ENCODE peak calls at places on chromosomes 13 and 19, in five cellular contexts. G is GM23338, X is neuronal stem cell, Z is trophoblast cell, D is fibroblast of lung. H is an unnamed sample.

GRCh38 chr13:92768592-92768991 is 458.0 kb upstream of the GPC6 start:
- DNase-seq in G (no peak), X (no peak), Z (no peak), D (no peak), H (no peak)

GRCh38 chr13:66911411-66911939 is 318.7 kb downstream of the PCDH9 start:
- DNase-seq in G (no peak), X (no peak), Z (no peak), D (no peak), H (no peak)

GRCh38 chr19:4939466-4939865 is 29.4 kb upstream of the KDM4B start:
- DNase-seq in G (no peak), X (no peak), Z (no peak), D (no peak), H (no peak)

GRCh38 chr13:30982911-30983310 is 50.5 kb downstream of the TEX26 start:
- DNase-seq in G (no peak), X (no peak), Z (no peak), D (no peak), H (no peak)

GRCh38 chr19:35375505-35376307 is 4.8 kb downstream of the GPR42 start:
- DNase-seq in G (no peak), X (no peak), Z (no peak), D (no peak), H (no peak)

GRCh38 chr13:95235944-95236343 is 65.3 kb downstream of the ABCC4 start:
- DNase-seq in G (peak; percentile 4), X (no peak), Z (no peak), D (no peak), H (no peak)

GRCh38 chr19:13095393-13095784 is 7.3 kb downstream of the LYL1 start:
- DNase-seq in G (peak; percentile 85), X (no peak), Z (no peak), D (no peak), H (no peak)

GRCh38 chr19:47561440-47562045 is 11.4 kb downstream of the ZNF541 start:
- DNase-seq in G (no peak), X (no peak), Z (no peak), D (no peak), H (no peak)

GRCh38 chr19:6396305-6396704 is 3.3 kb upstream of the GTF2F1 start:
- DNase-seq in G (no peak), X (no peak), Z (no peak), D (no peak), H (no peak)

GRCh38 chr13:99062593-99062992 is 84.7 kb upstream of the DOCK9 start:
- DNase-seq in G (no peak), X (no peak), Z (no peak), D (peak; percentile 75), H (no peak)

GRCh38 chr13:96091164-96091931 is 1.4 kb downstream of the HS6ST3 start:
- DNase-seq in G (peak; percentile 67), X (peak; percentile 20), Z (no peak), D (no peak), H (no peak)

GRCh38 chr19:23002690-23003422 is at the start of gene ZNF728:
- DNase-seq in G (no peak), X (no peak), Z (peak; percentile 10), D (no peak), H (no peak)

GRCh38 chr13:41812851-41813250 is 148.1 kb downstream of the VWA8 start:
- DNase-seq in G (no peak), X (no peak), Z (no peak), D (no peak), H (no peak)

GRCh38 chr13:29503041-29503837 is 92.2 kb downstream of the SLC7A1 start:
- DNase-seq in G (peak; percentile 71), X (no peak), Z (peak; percentile 43), D (peak; percentile 30), H (no peak)

GRCh38 chr19:38974599-38975213 is 836 bp downstream of the FBXO17 start:
- DNase-seq in G (no peak), X (no peak), Z (no peak), D (no peak), H (no peak)

GRCh38 chr19:49555600-49556411 is 24.6 kb downstream of the NOSIP start:
- DNase-seq in G (peak; percentile 98), X (peak; percentile 88), Z (no peak), D (peak; percentile 56), H (no peak)

GRCh38 chr19:18401580-18402112 is 4.2 kb upstream of the LRRC25 start:
- DNase-seq in G (peak; percentile 81), X (no peak), Z (peak; percentile 77), D (peak; percentile 83), H (peak; percentile 44)

GRCh38 chr13:27186295-27186694 is 14.7 kb upstream of the USP12 start:
- DNase-seq in G (no peak), X (no peak), Z (no peak), D (no peak), H (no peak)

GRCh38 chr13:28499579-28499978 is 4.7 kb upstream of the FLT1 start:
- DNase-seq in G (no peak), X (no peak), Z (no peak), D (no peak), H (no peak)

GRCh38 chr19:13613447-13613846 is 107.2 kb upstream of the CACNA1A start:
- DNase-seq in G (no peak), X (no peak), Z (no peak), D (no peak), H (no peak)

GRCh38 chr19:13796301-13797057 is 1.2 kb downstream of the ZSWIM4 start:
- DNase-seq in G (peak; percentile 79), X (no peak), Z (peak; percentile 88), D (peak; percentile 90), H (peak; percentile 78)

GRCh38 chr13:71522976-71523517 is 344.0 kb downstream of the DACH1 start:
- DNase-seq in G (no peak), X (no peak), Z (no peak), D (no peak), H (no peak)

GRCh38 chr19:3062165-3063105 is at the start of gene TLE5:
- DNase-seq in G (peak; percentile 61), X (no peak), Z (peak; percentile 35), D (no peak), H (no peak)

GRCh38 chr19:34480971-34481821 is at the start of gene WTIP:
- DNase-seq in G (peak; percentile 89), X (peak; percentile 89), Z (peak; percentile 44), D (peak; percentile 87), H (peak; percentile 20)

GRCh38 chr13:37457594-37457993 is 141.0 kb downstream of the POSTN start:
- DNase-seq in G (no peak), X (no peak), Z (no peak), D (no peak), H (no peak)

GRCh38 chr19:40411125-40411842 is 1.9 kb downstream of the PRX start:
- DNase-seq in G (no peak), X (no peak), Z (no peak), D (no peak), H (no peak)

DNA sequence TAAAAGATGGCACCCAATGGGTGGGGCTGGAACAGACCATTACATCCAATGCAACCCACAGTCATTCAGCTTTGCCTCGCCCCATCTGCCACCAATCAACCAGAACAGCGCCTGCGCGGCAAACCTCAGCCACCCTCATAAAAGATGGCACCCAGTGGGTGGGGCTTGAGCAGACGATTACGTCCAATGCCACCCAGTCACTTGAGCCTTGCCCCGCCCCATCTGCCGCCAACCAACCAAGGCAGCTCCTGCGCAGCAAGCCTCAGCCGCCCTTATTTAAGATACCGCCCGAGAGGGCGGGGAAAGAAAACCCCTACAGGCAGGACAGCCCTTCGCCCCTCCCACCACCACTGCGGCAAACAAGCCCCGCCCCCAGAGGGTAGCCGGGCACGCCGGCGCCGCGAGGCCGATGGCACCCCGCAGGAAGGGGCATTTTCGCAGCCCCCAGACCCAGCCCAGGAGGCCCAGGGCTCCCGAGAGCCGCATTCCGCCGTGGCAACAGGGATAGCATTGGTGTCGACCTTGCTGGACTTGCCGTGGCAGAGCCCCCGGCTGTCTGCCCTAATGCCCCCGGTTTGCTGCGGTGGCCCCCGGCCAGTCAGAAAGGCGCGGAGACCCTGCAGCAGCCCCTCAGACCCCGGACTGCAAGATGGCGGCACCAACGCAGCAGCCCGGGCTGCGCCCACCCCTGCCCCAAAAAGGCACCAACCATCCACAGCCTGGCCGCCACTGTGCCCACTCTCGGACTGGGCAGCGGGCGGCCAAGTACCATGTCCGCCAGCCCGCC is 668 bp downstream of the PEG3 start:
- DNase-seq in G (no peak), X (peak; percentile 92), Z (peak; percentile 95), D (peak; percentile 91), H (no peak)
- H3K4me2 ChIP-seq in G (no peak overlapping the region), X (peak overlapping the region; percentile 58), Z (peak overlapping the region; percentile 72), D (no peak overlapping the region), H (no peak overlapping the region)

GRCh38 chr13:42985312-42986175 is 6.5 kb downstream of the EPSTI1 start:
- DNase-seq in G (no peak), X (no peak), Z (no peak), D (peak; percentile 79), H (no peak)

GRCh38 chr13:42984691-42985090 is 7.3 kb downstream of the EPSTI1 start:
- DNase-seq in G (no peak), X (no peak), Z (no peak), D (no peak), H (no peak)

GRCh38 chr13:42981853-42982252 is 10.2 kb downstream of the EPSTI1 start:
- DNase-seq in G (peak; percentile 35), X (no peak), Z (peak; percentile 94), D (no peak), H (peak; percentile 74)

GRCh38 chr13:42977219-42977659 is 14.8 kb downstream of the EPSTI1 start:
- DNase-seq in G (no peak), X (no peak), Z (no peak), D (no peak), H (no peak)

GRCh38 chr13:42981317-42981716 is 10.7 kb downstream of the EPSTI1 start:
- DNase-seq in G (no peak), X (no peak), Z (no peak), D (no peak), H (no peak)
- H3K4me2 ChIP-seq in G (peak overlapping the region; percentile 13), X (no peak overlapping the region), Z (no peak overlapping the region), D (no peak overlapping the region), H (peak overlapping the region; percentile 47)

DNA sequence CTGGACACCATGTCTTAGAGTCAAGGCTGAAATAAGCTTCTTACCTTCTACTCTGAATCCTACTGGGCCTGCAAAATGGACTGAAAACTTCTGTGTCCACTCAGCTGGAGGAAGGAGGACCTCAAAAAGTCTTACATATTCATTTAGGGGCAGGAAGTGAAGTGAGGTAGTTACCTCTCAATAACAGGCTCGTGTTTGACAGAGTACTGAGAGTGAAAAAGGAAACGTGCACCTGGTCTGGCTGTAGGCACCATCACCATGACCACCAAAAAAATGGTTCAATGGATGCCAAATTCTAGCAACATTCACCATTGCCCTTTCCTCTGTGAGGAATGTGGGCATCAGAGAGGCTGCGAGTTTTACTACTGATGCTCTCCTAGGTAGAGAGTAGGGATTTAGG is 176.2 kb downstream of the RFC3 start:
- DNase-seq in G (no peak), X (no peak), Z (no peak), D (no peak), H (no peak)
- H3K4me2 ChIP-seq in G (no peak overlapping the region), X (no peak overlapping the region), Z (no peak overlapping the region), D (no peak overlapping the region), H (no peak overlapping the region)

DNA sequence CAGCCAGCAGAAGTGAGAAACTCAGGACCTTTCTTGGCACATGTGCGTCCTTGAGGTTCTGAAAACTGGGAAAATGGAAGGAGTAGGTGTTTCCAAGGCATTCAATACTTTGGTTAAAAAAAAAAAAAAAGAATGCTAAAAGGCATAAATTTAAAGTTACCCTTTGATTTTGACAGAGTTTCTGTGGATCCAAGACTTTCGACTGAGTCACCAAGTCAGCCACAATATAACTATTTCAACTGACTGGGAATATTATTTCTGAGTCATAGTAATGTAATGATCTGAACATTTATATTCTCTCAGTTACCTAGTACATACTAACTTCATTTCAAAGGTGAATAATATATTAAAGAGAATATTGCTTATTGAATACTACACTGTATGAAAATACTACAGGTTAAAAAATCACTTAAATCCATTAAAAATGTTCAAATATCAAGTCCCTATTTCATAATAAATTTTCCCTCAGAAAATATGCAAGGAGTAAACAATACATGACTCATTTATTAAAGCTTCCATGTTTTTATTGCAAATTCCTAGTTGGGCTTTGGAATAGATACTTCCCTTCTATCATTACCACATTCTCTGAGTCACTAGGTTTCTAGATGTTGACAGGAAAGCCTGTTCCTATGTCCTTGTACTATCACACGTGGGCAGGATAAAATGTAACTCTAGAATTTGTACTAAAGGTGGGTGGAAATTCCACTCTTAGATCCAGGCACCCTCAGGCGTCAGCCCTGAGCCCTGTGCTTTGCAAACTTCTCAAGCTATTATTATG is 2.3 kb upstream of the ITGBL1 start:
- DNase-seq in G (no peak), X (no peak), Z (peak; percentile 58), D (peak; percentile 86), H (peak; percentile 61)
- H3K4me2 ChIP-seq in G (no peak overlapping the region), X (no peak overlapping the region), Z (no peak overlapping the region), D (peak overlapping the region; percentile 66), H (peak overlapping the region; percentile 86)

H was measured in PC-9.